ENCODE peak calls at places on chromosome 18, in six cellular contexts. N is upper lobe of right lung, E is mesenchymal stem cell, S is OCI-LY7, K is PC-3, Y is iPS DF 6.9. U is an unnamed sample.

GRCh38 chr18:74796928-74797576 is 199.4 kb downstream of the ZNF407 start:
- DNase-seq in S (peak; percentile 18), E (peak; percentile 58), N (no peak), K (peak; percentile 46), Y (no peak), U (no peak)

GRCh38 chr18:37270046-37270665 is 295.4 kb downstream of the CELF4 start:
- DNase-seq in K (peak; percentile 24), S (peak; percentile 12), E (peak; percentile 48), N (no peak), Y (no peak), U (no peak)

GRCh38 chr18:29512761-29513160 is 1335.8 kb upstream of the CDH2 start:
- DNase-seq in Y (no peak), N (no peak), E (no peak), K (no peak), S (no peak), U (no peak)

GRCh38 chr18:48033770-48034650 is 103.6 kb upstream of the SMAD2 start:
- DNase-seq in S (no peak), Y (no peak), N (peak; percentile 19), E (no peak), K (no peak), U (peak; percentile 52)

GRCh38 chr18:72847134-72847533 is 20.7 kb downstream of the NETO1 start:
- DNase-seq in N (no peak), S (no peak), E (no peak), K (peak; percentile 58), Y (no peak), U (no peak)

GRCh38 chr18:3595282-3596273 is 145.6 kb downstream of the TGIF1 start:
- DNase-seq in N (no peak), Y (no peak), K (peak; percentile 92), S (peak; percentile 64), E (peak; percentile 99), U (no peak)

GRCh38 chr18:77170850-77171410 is 38.3 kb upstream of the MBP start:
- DNase-seq in Y (no peak), E (no peak), S (no peak), K (no peak), N (no peak), U (no peak)

GRCh38 chr18:23213200-23213599 is 77.9 kb downstream of the CABLES1 start:
- DNase-seq in Y (no peak), S (no peak), E (no peak), K (no peak), N (no peak), U (no peak)

GRCh38 chr18:68455229-68455603 is 259.7 kb downstream of the TMX3 start:
- DNase-seq in E (no peak), N (no peak), S (no peak), K (no peak), Y (no peak), U (no peak)

DNA sequence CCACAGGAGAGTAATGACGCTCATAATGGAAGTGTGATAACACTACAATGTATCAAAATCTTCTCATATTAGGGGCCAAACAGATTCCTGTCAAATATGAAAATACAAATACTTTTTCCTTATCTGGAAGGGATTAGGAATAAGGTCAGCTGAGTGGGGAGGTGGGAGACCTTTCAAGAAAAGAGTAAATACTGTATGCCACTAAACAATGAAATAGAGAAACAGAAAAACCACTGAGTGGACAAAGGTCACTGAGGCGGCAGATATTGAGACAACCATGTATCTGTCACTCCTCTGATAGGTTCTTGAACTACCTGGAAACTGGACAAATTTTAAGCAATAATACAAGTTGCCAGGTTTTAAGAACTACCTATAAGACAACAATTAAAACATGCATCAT is 59.3 kb downstream of the RTTN start:
- DNase-seq in E (no peak), N (no peak), S (no peak), K (no peak), Y (no peak), U (no peak)
- H3K36me3 ChIP-seq in E (peaks cover 37% of the 10 kb centered on the region), N (peaks cover 56% of the 10 kb centered on the region), S (peaks cover 30% of the 10 kb centered on the region), K (peaks cover 19% of the 10 kb centered on the region), Y (no peaks in the 10 kb centered on the region), U (peaks cover 9% of the 10 kb centered on the region)

GRCh38 chr18:111292-112014 is 46.9 kb upstream of the USP14 start:
- DNase-seq in N (peak; percentile 88), Y (peak; percentile 25), S (no peak), E (peak; percentile 17), K (peak; percentile 77), U (peak; percentile 87)
- H3K4me3 ChIP-seq in N (peak overlapping the region; percentile 31), Y (peak overlapping the region; percentile 28), S (no peak overlapping the region), E (peak overlapping the region; percentile 56), K (peak overlapping the region; percentile 60), U (peak overlapping the region; percentile 58)

GRCh38 chr18:79427368-79428225 is 31.9 kb downstream of the NFATC1 start:
- DNase-seq in Y (no peak), N (no peak), E (no peak), S (no peak), K (no peak), U (peak; percentile 62)

GRCh38 chr18:79425573-79425895 is 29.8 kb downstream of the NFATC1 start:
- DNase-seq in K (no peak), Y (no peak), N (no peak), E (no peak), S (no peak), U (peak; percentile 49)

GRCh38 chr18:79424880-79425572 is 29.3 kb downstream of the NFATC1 start:
- DNase-seq in K (no peak), S (no peak), N (no peak), Y (no peak), E (no peak), U (no peak)

GRCh38 chr18:79428287-79428686 is 32.6 kb downstream of the NFATC1 start:
- DNase-seq in N (no peak), Y (no peak), K (no peak), S (no peak), E (no peak), U (peak; percentile 51)

DNA sequence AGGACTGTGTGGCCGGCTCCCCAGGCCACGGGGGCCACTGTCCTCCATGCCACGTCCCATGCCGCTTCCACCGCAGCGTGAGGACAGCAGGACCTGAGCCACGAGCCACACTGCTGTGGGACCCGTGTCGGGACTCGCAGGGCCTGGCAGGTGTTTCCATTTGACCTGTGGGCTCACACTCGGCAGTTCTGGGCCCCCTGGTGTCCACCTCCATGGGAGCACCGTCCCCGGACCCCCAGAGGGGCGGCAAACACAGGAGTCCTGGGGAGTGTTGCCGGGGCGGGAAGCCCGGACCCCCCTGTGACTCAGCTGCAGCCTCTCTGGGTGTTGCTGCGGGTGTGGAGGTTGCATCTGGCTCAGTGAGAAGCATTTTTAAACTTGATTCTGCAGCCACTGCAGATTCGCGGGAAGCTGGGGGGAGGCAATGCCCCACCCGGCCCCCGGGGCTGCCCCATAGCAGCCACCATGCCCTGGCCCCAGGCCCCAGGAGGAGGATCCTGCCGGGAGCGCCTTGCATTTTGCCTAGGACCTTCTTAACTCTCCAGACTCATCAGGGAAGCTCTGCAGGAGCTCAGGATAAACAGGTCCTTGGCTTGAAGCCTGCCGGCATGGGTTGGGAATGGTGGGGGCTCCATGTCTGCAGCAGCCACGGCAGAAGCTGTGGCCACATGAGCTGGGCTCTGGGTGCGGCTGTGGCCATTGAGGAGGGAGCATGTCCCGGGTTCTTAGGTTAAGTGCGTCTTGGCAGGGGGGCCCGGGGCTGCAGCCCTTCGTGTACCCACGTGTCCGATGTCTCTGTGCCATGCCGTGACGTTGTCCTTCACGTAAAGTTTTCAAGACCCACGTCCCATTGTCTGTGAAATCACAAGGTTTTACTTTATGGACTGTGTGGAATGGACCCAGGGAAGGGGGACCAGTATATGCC is 30.9 kb downstream of the NFATC1 start:
- DNase-seq in Y (no peak), K (no peak), S (no peak), E (no peak), N (no peak), U (peak; percentile 65)
- H3K27ac ChIP-seq in Y (no peak overlapping the region), K (no peak overlapping the region), S (no peak overlapping the region), E (no peak overlapping the region), N (no peak overlapping the region), U (no peak overlapping the region)

DNA sequence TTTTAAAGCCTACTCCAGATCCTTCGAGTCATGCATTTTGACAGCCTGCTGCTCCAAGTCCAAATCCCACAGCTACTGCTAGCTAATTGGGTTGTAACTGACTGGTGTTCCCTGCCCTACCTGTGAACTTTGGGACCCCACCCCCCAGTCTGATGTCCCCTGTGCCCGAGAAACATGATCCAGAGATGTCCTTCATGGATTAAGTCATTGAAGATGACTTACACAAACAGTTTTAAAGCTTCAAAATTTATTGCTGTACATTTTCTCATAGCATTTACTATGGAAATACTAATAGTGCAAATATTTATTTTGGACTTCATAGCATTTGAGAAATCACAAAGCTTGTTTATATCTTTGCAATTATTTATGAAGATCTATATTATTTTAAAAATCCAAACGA is 73.1 kb downstream of the MBD2 start:
- DNase-seq in Y (no peak), N (no peak), S (no peak), K (peak; percentile 65), E (no peak), U (no peak)
- H3K36me3 ChIP-seq in Y (no peaks in the 10 kb centered on the region), N (peaks cover 51% of the 10 kb centered on the region), S (peaks cover 58% of the 10 kb centered on the region), K (peaks cover 10% of the 10 kb centered on the region), E (peaks cover 46% of the 10 kb centered on the region), U (peaks cover 2% of the 10 kb centered on the region)

DNA sequence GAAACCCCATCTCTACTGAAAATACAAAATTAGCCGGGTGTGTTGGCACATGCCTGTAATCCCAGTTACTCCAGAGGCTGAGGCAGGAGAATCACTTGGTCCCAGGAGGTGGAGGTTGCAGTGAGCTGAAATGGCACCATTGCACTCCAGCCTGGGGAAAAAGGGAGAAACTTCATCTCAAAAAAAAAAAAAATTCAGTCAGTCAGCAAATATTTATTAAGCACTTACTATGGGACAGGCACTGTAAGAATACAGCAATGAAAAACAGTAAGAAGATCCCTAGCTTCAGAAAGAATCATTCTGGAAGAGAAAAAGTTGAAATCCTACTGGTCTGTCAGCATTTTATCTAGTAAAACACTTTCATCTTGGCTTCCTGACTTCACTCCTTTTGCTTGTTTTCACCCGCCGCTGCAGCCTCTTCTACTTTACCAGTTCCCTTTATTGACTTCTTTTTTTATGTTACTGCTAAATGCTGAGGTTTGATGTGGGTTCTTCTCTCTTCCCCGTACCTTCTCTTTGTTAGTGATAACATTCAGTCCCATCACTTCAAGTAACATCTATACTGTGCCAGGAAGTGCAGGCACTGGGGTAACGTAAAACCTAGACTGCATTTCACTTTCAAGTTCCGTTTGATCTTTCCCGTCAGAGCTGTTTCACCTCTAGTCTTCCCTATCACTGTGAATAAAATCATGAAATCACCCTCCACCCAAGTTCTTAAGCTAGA is 10.8 kb upstream of the TAF4B start:
- DNase-seq in S (peak; percentile 83), Y (no peak), K (no peak), N (no peak), E (no peak), U (no peak)
- H3K4me3 ChIP-seq in S (peak overlapping the region; percentile 66), Y (no peak overlapping the region), K (no peak overlapping the region), N (no peak overlapping the region), E (no peak overlapping the region), U (no peak overlapping the region)

GRCh38 chr18:9135081-9135911 is 1.3 kb upstream of the ANKRD12 start:
- DNase-seq in N (no peak), K (no peak), S (no peak), E (no peak), Y (no peak), U (peak; percentile 32)

GRCh38 chr18:9133225-9133624 is 3.4 kb upstream of the ANKRD12 start:
- DNase-seq in S (no peak), E (no peak), Y (no peak), N (no peak), K (peak; percentile 41), U (no peak)

GRCh38 chr18:9130806-9131205 is 5.8 kb upstream of the ANKRD12 start:
- DNase-seq in S (no peak), K (no peak), Y (no peak), E (no peak), N (no peak), U (no peak)

GRCh38 chr18:9130195-9130594 is 6.4 kb upstream of the ANKRD12 start:
- DNase-seq in S (no peak), N (no peak), K (no peak), Y (no peak), E (no peak), U (no peak)

GRCh38 chr18:9132628-9133027 is 4.0 kb upstream of the ANKRD12 start:
- DNase-seq in Y (no peak), K (no peak), N (no peak), S (no peak), E (no peak), U (no peak)
- H3K27ac ChIP-seq in Y (no peak overlapping the region), K (no peak overlapping the region), N (no peak overlapping the region), S (no peak overlapping the region), E (no peak overlapping the region), U (no peak overlapping the region)

U was measured in kidney.